ENCODE peak calls at places on chromosomes 3 and 15, in ten cellular contexts. Z, L, G, U, V, W, N, H, B and F are unnamed samples.

GRCh38 chr3:129892857-129893615 is 475 bp downstream of the TMCC1 start:
- DNase-seq in Z (peak; percentile 75), L (no peak), G (peak; percentile 66), U (peak; percentile 25), V (no peak), W (peak; percentile 18), N (peak; percentile 29), H (peak; percentile 81), B (peak; percentile 40), F (peak; percentile 87)

GRCh38 chr15:72231847-72232461 is 964 bp upstream of the PKM start:
- DNase-seq in Z (peak; percentile 37), L (peak; percentile 83), G (no peak), U (peak; percentile 86), V (peak; percentile 56), W (peak; percentile 52), N (peak; percentile 20), H (peak; percentile 42), B (peak; percentile 31), F (peak; percentile 59)

GRCh38 chr3:12180218-12180617 is 21.5 kb upstream of the TIMP4 start:
- DNase-seq in Z (no peak), L (peak; percentile 46), G (peak; percentile 41), U (peak; percentile 87), V (peak; percentile 73), W (no peak), N (no peak), H (peak; percentile 66), B (no peak), F (no peak)

GRCh38 chr3:20145874-20146273 is 40.1 kb downstream of the SGO1 start:
- DNase-seq in Z (no peak), L (no peak), G (no peak), U (no peak), V (no peak), W (no peak), N (no peak), H (no peak), B (no peak), F (no peak)

GRCh38 chr3:62493116-62493801 is 119.9 kb upstream of the FEZF2 start:
- DNase-seq in Z (no peak), L (no peak), G (no peak), U (peak; percentile 3), V (no peak), W (no peak), N (no peak), H (no peak), B (no peak), F (no peak)

GRCh38 chr3:143658869-143659268 is 189.4 kb downstream of the SLC9A9 start:
- DNase-seq in Z (no peak), L (no peak), G (no peak), U (no peak), V (no peak), W (no peak), N (no peak), H (no peak), B (no peak), F (no peak)

GRCh38 chr15:35738370-35738769 is 192.4 kb upstream of the DPH6 start:
- DNase-seq in Z (no peak), L (no peak), G (no peak), U (peak; percentile 90), V (no peak), W (no peak), N (no peak), H (no peak), B (no peak), F (no peak)

GRCh38 chr3:164233951-164234350 is 844.3 kb downstream of the SI start:
- DNase-seq in Z (no peak), L (no peak), G (no peak), U (no peak), V (no peak), W (no peak), N (no peak), H (no peak), B (no peak), F (no peak)

GRCh38 chr3:22734756-22735155 is 468.4 kb upstream of the UBE2E2 start:
- DNase-seq in Z (no peak), L (no peak), G (no peak), U (no peak), V (no peak), W (no peak), N (no peak), H (no peak), B (no peak), F (no peak)

GRCh38 chr3:13866406-13866965 is 13.4 kb downstream of the WNT7A start:
- DNase-seq in Z (no peak), L (no peak), G (no peak), U (no peak), V (no peak), W (no peak), N (no peak), H (no peak), B (no peak), F (no peak)
- TF ChIP-seq CTCF in Z (no peak), L (no peak), G (no peak), U (no peak), V (no peak), W (no peak), N (no peak), H (no peak), B (no peak), F (no peak)

GRCh38 chr3:86989611-86990010 is 1.3 kb downstream of the VGLL3 start:
- DNase-seq in Z (no peak), L (no peak), G (no peak), U (peak; percentile 46), V (no peak), W (no peak), N (no peak), H (no peak), B (no peak), F (no peak)

GRCh38 chr3:86987421-86987715 is 3.6 kb downstream of the VGLL3 start:
- DNase-seq in Z (no peak), L (no peak), G (no peak), U (no peak), V (no peak), W (no peak), N (no peak), H (no peak), B (no peak), F (no peak)

GRCh38 chr3:86988235-86988634 is 2.7 kb downstream of the VGLL3 start:
- DNase-seq in Z (no peak), L (peak; percentile 48), G (no peak), U (peak; percentile 97), V (no peak), W (no peak), N (no peak), H (no peak), B (no peak), F (no peak)

GRCh38 chr3:86990171-86990733 is 697 bp downstream of the VGLL3 start:
- DNase-seq in Z (peak; percentile 14), L (peak; percentile 53), G (peak; percentile 58), U (peak; percentile 47), V (peak; percentile 65), W (no peak), N (no peak), H (no peak), B (no peak), F (no peak)

DNA sequence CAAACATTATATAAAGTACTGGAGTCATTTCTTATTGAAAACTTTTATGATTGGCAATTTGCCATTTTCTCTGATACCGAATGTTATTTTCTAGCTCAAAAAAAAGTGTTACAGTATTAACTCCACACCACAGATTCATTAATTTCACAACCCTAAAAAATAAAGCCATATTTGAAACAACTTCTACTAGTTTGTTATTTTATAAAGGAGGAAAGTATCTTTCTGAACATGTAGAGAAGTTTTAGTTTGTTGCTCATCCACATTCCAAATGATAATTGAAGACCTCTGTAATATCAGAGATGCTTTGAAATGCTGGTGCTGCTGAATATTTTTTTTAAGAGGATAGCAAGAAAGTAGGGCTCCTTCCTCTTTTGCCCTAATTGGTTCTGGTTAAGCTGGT is 2.0 kb downstream of the VGLL3 start:
- DNase-seq in Z (no peak), L (no peak), G (no peak), U (peak; percentile 50), V (no peak), W (no peak), N (no peak), H (no peak), B (no peak), F (no peak)
- H3K4me3 ChIP-seq in Z (no peak overlapping the region), L (peak overlapping the region; percentile 84), G (no peak overlapping the region), U (peak overlapping the region; percentile 94), V (peak overlapping the region; percentile 71), W (no peak overlapping the region), N (peak overlapping the region; percentile 60), H (no peak overlapping the region), B (no peak overlapping the region), F (no peak overlapping the region)

DNA sequence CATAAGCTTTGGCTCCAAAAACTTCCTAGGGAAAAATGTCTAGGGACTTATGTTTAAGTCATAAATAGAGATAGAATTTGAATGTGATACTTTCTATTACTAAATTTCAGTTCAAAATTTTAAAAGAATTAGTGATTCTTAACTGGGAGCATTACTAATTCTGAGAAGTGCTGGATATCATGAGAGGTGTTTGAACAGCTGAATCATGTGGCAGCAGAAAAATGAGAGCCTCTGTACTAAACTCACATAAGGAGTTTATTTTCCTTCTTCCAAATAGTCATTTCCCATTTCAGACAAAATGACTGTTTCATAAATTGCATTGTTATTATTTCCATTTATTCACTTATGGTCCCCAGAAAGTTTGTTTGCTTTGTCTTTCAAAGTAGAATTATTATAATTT is 62.7 kb downstream of the SLMAP start:
- DNase-seq in Z (no peak), L (no peak), G (no peak), U (no peak), V (no peak), W (no peak), N (no peak), H (no peak), B (no peak), F (no peak)
- TF ChIP-seq CTCF in Z (no peak), L (no peak), G (no peak), U (no peak), V (no peak), W (no peak), N (no peak), H (no peak), B (no peak), F (no peak)

GRCh38 chr15:57703387-57703786 is 3.1 kb upstream of the POLR2M start:
- DNase-seq in Z (peak; percentile 62), L (no peak), G (no peak), U (no peak), V (no peak), W (no peak), N (no peak), H (no peak), B (no peak), F (no peak)

GRCh38 chr15:57706405-57707209 is at the start of gene POLR2M:
- DNase-seq in Z (peak; percentile 95), L (peak; percentile 97), G (peak; percentile 97), U (peak; percentile 100), V (peak; percentile 98), W (peak; percentile 95), N (peak; percentile 95), H (peak; percentile 93), B (peak; percentile 95), F (peak; percentile 96)

GRCh38 chr15:57705746-57706404 is 639 bp upstream of the POLR2M start:
- DNase-seq in Z (no peak), L (peak; percentile 8), G (no peak), U (no peak), V (no peak), W (no peak), N (no peak), H (no peak), B (peak; percentile 1), F (no peak)

DNA sequence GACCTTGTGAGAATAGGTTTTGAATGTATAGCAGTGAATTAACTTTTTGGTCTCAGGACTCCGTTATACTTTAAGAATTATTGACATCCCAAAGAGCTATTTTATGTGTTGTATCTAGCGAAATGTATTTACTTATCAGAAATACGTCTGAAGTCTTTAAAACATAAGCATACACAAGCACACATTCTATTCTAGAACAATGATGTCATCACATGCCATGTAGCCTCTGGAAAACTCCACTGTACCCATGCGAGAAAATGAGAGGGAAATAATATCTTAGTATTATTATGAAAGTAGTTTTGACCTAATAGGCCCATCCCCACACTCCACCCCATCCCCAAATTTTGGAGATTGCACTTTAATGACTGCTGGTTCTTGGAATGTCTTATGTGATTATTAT is 1.5 kb downstream of the POLR2M start:
- DNase-seq in Z (no peak), L (no peak), G (no peak), U (peak; percentile 56), V (no peak), W (no peak), N (no peak), H (no peak), B (no peak), F (no peak)
- H3K4me3 ChIP-seq in Z (peak overlapping the region; percentile 89), L (peak overlapping the region; percentile 80), G (no peak overlapping the region), U (peak overlapping the region; percentile 96), V (peak overlapping the region; percentile 93), W (no peak overlapping the region), N (peak overlapping the region; percentile 95), H (peak overlapping the region; percentile 98), B (peak overlapping the region; percentile 72), F (peak overlapping the region; percentile 100)